ENCODE peak calls at places on chromosomes 3 and 15, in five cellular contexts. W is Calu3, O is endothelial cell of umbilical vein, L is astrocyte, T is heart right ventricle. H is an unnamed sample.

GRCh38 chr15:84658080-84658787 is at the start of gene NMB:
- DNase-seq in T (peak; percentile 80), W (peak; percentile 95), L (peak; percentile 50), O (peak; percentile 75), H (peak; percentile 89)

GRCh38 chr3:51703026-51703775 is 3.7 kb upstream of the GRM2 start:
- DNase-seq in T (no peak), W (no peak), L (no peak), O (no peak), H (no peak)

GRCh38 chr15:70741677-70742293 is 21.6 kb downstream of the UACA start:
- DNase-seq in T (no peak), W (peak; percentile 6), L (peak; percentile 48), O (peak; percentile 71), H (no peak)

GRCh38 chr3:115699741-115700140 is 76.4 kb downstream of the GAP43 start:
- DNase-seq in T (no peak), W (no peak), L (peak; percentile 77), O (no peak), H (no peak)

GRCh38 chr15:73746883-73747282 is 6.3 kb downstream of the INSYN1 start:
- DNase-seq in L (no peak), W (no peak), O (no peak), T (no peak), H (peak; percentile 9)

GRCh38 chr3:71150293-71150954 is 433.1 kb downstream of the FOXP1 start:
- DNase-seq in T (no peak), W (no peak), L (peak; percentile 42), O (no peak), H (no peak)

GRCh38 chr3:28907616-28908015 is 373.3 kb upstream of the RBMS3 start:
- DNase-seq in O (no peak), T (no peak), L (no peak), W (no peak), H (no peak)

GRCh38 chr15:77457619-77458265 is 37.1 kb downstream of the HMG20A start:
- DNase-seq in L (peak; percentile 71), W (no peak), O (peak; percentile 92), T (no peak), H (no peak)

GRCh38 chr3:54123538-54124196 is 1.3 kb downstream of the CACNA2D3 start:
- DNase-seq in W (no peak), O (no peak), T (no peak), L (peak; percentile 3), H (no peak)

GRCh38 chr3:112881891-112882290 is 35.2 kb upstream of the CD200R1L start:
- DNase-seq in O (no peak), T (no peak), L (no peak), W (no peak), H (no peak)

GRCh38 chr3:45210308-45211038 is 15.6 kb downstream of the TMEM158 start:
- DNase-seq in W (peak; percentile 88), O (peak; percentile 57), T (peak; percentile 83), L (peak; percentile 67), H (peak; percentile 94)

GRCh38 chr3:171953300-171954022 is 85.9 kb upstream of the FNDC3B start:
- DNase-seq in O (no peak), W (no peak), L (no peak), T (no peak), H (no peak)

GRCh38 chr3:105394177-105394576 is 27.5 kb downstream of the ALCAM start:
- DNase-seq in L (peak; percentile 95), W (no peak), O (peak; percentile 64), T (no peak), H (no peak)

GRCh38 chr3:190053919-190054672 is 66.6 kb downstream of the P3H2 start:
- DNase-seq in T (no peak), L (peak; percentile 84), O (peak; percentile 34), W (no peak), H (no peak)

GRCh38 chr3:13887746-13888300 is 8.0 kb upstream of the WNT7A start:
- DNase-seq in W (no peak), O (no peak), L (no peak), T (no peak), H (no peak)

GRCh38 chr15:48096355-48096786 is 24.4 kb upstream of the SLC24A5 start:
- DNase-seq in O (no peak), L (no peak), T (no peak), W (no peak), H (no peak)

GRCh38 chr15:70049701-70050445 is 47.8 kb downstream of the TLE3 start:
- DNase-seq in W (no peak), L (no peak), O (no peak), T (no peak), H (no peak)

GRCh38 chr3:136982520-136983138 is 24.8 kb downstream of the IL20RB start:
- DNase-seq in T (no peak), L (no peak), O (no peak), W (no peak), H (no peak)
- TF ChIP-seq CTCF in T (no peak), L (no peak), O (no peak), W (no peak), H (no peak)

GRCh38 chr15:100844778-100845177 is 34.9 kb upstream of the ALDH1A3 start:
- DNase-seq in L (no peak), W (no peak), O (no peak), T (no peak), H (no peak)

GRCh38 chr15:100853676-100854440 is 25.8 kb upstream of the ALDH1A3 start:
- DNase-seq in W (no peak), O (no peak), L (no peak), T (no peak), H (no peak)

GRCh38 chr15:100847194-100847593 is 32.4 kb upstream of the ALDH1A3 start:
- DNase-seq in L (no peak), W (no peak), O (no peak), T (no peak), H (no peak)

GRCh38 chr15:100852630-100853029 is 27.0 kb upstream of the ALDH1A3 start:
- DNase-seq in L (no peak), W (no peak), O (no peak), T (no peak), H (no peak)

GRCh38 chr15:100849021-100849831 is 30.4 kb upstream of the ALDH1A3 start:
- DNase-seq in L (peak; percentile 46), T (peak; percentile 34), O (peak; percentile 39), W (peak; percentile 93), H (peak; percentile 86)
- TF ChIP-seq CTCF in L (no peak), T (no peak), O (peak; percentile 31), W (peak; percentile 73), H (no peak)

GRCh38 chr3:126732281-126733060 is 28.4 kb downstream of the CHCHD6 start:
- DNase-seq in O (peak; percentile 6), T (no peak), L (no peak), W (no peak), H (no peak)

GRCh38 chr3:126734324-126734723 is 30.3 kb downstream of the CHCHD6 start:
- DNase-seq in L (no peak), T (no peak), W (no peak), O (no peak), H (no peak)

GRCh38 chr3:126733061-126733430 is 29.0 kb downstream of the CHCHD6 start:
- DNase-seq in T (no peak), O (no peak), L (no peak), W (no peak), H (no peak)

GRCh38 chr3:126742057-126742456 is 38.0 kb downstream of the CHCHD6 start:
- DNase-seq in W (no peak), T (no peak), O (no peak), L (no peak), H (no peak)

DNA sequence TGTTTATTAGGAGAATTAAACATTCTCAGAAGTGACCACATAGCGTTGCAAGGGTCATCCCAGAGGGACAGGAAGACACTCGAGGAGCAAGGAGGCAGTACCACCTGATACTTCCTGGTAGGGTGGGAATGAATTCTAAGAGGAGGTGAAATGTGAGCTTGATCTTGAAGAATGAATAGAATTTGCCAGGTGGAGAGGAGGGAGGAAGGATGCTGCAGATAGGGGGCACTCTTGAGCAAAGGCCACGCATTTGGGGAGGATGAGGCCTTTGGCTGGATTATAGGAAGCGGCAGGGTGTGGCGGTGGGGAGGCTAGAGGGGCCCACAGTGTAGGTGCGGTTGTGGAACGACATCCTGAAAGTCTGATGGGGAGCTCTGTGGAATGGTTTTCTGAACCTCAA is 33.5 kb downstream of the CHCHD6 start:
- DNase-seq in O (no peak), T (no peak), L (no peak), W (no peak), H (no peak)
- TF ChIP-seq CTCF in O (no peak), T (no peak), L (no peak), W (peak; percentile 29), H (no peak)

GRCh38 chr3:169812124-169812843 is 386 bp upstream of the LRRIQ4 start:
- DNase-seq in T (peak; percentile 76), W (peak; percentile 63), O (peak; percentile 76), L (peak; percentile 58), H (peak; percentile 55)

GRCh38 chr3:169815590-169816150 is 3.0 kb upstream of the LRRC34 start:
- DNase-seq in O (no peak), W (no peak), T (no peak), L (no peak), H (no peak)

GRCh38 chr3:169812844-169813677 is at the start of the genes LRRC34 and LRRIQ4:
- DNase-seq in W (no peak), T (peak; percentile 69), O (peak; percentile 77), L (peak; percentile 42), H (peak; percentile 65)

GRCh38 chr3:169811606-169812123 is 1.0 kb upstream of the LRRIQ4 start:
- DNase-seq in O (peak; percentile 45), L (peak; percentile 67), W (no peak), T (no peak), H (no peak)

GRCh38 chr3:169813757-169814517 is 1.2 kb upstream of the LRRC34 start:
- DNase-seq in W (no peak), O (peak; percentile 28), L (no peak), T (no peak), H (no peak)
- TF ChIP-seq CTCF in W (no peak), O (peak; percentile 59), L (peak; percentile 2), T (no peak), H (no peak)

DNA sequence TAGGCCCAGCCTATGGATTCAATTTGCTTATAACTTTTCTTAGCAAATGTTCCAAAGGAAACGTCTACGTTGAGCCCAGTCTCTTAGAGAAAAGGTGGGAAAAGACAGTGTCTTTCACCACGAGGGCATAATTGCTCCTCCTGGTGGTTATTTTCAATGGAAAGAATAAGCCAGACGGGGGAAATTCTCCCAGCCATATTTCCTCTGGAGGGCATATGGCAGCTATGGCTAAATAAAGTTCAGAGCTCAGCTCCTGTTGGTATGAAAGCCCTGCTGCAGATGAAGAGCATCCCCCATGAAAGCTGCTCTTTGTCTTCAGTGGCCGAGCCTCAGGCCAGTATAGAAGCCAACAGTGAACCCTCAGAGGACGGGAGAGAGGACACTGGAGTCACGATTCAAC is 297.9 kb downstream of the RYR3 start:
- DNase-seq in W (no peak), L (no peak), T (no peak), O (no peak), H (no peak)
- TF ChIP-seq CTCF in W (no peak), L (peak; percentile 13), T (no peak), O (no peak), H (no peak)